ENCODE peak calls at places on chromosome 13, in six cellular contexts. One of them, this sample, is unnamed. For H3F3A, the result is how much of the 10 kb centered on the place peaks cover.

GRCh38 chr13:58324130-58324529 is 692.6 kb downstream of the PCDH17 start:
- DNase-seq in PC-3: no peak
- DNase-seq in GM23338: no peak
- DNase-seq in neural progenitor cell: no peak
- DNase-seq in MM.1S: no peak
- DNase-seq in PC-9: no peak
- DNase-seq in this sample: no peak

GRCh38 chr13:51807041-51807440 is 3.1 kb upstream of the DHRS12 start:
- DNase-seq in PC-9: no peak
- DNase-seq in neural progenitor cell: no peak
- DNase-seq in PC-3: no peak
- DNase-seq in MM.1S: no peak
- DNase-seq in GM23338: no peak
- DNase-seq in this sample: no peak

GRCh38 chr13:52744842-52745241 is 5.2 kb upstream of the CNMD start:
- DNase-seq in PC-3: no peak
- DNase-seq in GM23338: no peak
- DNase-seq in neural progenitor cell: no peak
- DNase-seq in PC-9: no peak
- DNase-seq in MM.1S: no peak
- DNase-seq in this sample: no peak

GRCh38 chr13:30607908-30608307 is 9.8 kb upstream of the USPL1 start:
- DNase-seq in GM23338: no peak
- DNase-seq in MM.1S: peak
- DNase-seq in neural progenitor cell: no peak
- DNase-seq in PC-9: no peak
- DNase-seq in PC-3: no peak
- DNase-seq in this sample: no peak

GRCh38 chr13:80305737-80306136 is 35.2 kb downstream of the SPRY2 start:
- DNase-seq in GM23338: no peak
- DNase-seq in PC-9: no peak
- DNase-seq in neural progenitor cell: no peak
- DNase-seq in PC-3: no peak
- DNase-seq in MM.1S: no peak
- DNase-seq in this sample: peak

GRCh38 chr13:85266331-85266730 is 532.9 kb downstream of the SLITRK6 start:
- DNase-seq in neural progenitor cell: no peak
- DNase-seq in PC-9: peak
- DNase-seq in GM23338: no peak
- DNase-seq in MM.1S: no peak
- DNase-seq in PC-3: peak
- DNase-seq in this sample: no peak

GRCh38 chr13:20990910-20991525 is 70.4 kb downstream of the LATS2 start:
- DNase-seq in GM23338: peak
- DNase-seq in neural progenitor cell: no peak
- DNase-seq in PC-3: no peak
- DNase-seq in MM.1S: no peak
- DNase-seq in PC-9: no peak
- DNase-seq in this sample: peak

GRCh38 chr13:94612050-94612449 is 10.4 kb downstream of the GPR180 start:
- DNase-seq in PC-9: no peak
- DNase-seq in neural progenitor cell: no peak
- DNase-seq in PC-3: no peak
- DNase-seq in MM.1S: no peak
- DNase-seq in GM23338: no peak
- DNase-seq in this sample: no peak

GRCh38 chr13:110239280-110240120 is 67.5 kb downstream of the COL4A1 start:
- DNase-seq in neural progenitor cell: no peak
- DNase-seq in PC-9: no peak
- DNase-seq in GM23338: no peak
- DNase-seq in MM.1S: no peak
- DNase-seq in PC-3: no peak
- DNase-seq in this sample: peak

GRCh38 chr13:99439850-99440604 is 61.2 kb upstream of the TM9SF2 start:
- DNase-seq in PC-9: no peak
- DNase-seq in MM.1S: no peak
- DNase-seq in PC-3: peak
- DNase-seq in neural progenitor cell: no peak
- DNase-seq in GM23338: no peak
- DNase-seq in this sample: no peak

GRCh38 chr13:28336193-28336657 is 158.7 kb downstream of the FLT1 start:
- DNase-seq in MM.1S: no peak
- DNase-seq in GM23338: no peak
- DNase-seq in PC-9: no peak
- DNase-seq in PC-3: no peak
- DNase-seq in neural progenitor cell: no peak
- DNase-seq in this sample: no peak

GRCh38 chr13:70339738-70340137 is 231.5 kb upstream of the KLHL1 start:
- DNase-seq in GM23338: peak
- DNase-seq in neural progenitor cell: peak
- DNase-seq in PC-9: peak
- DNase-seq in PC-3: peak
- DNase-seq in MM.1S: no peak
- DNase-seq in this sample: peak

GRCh38 chr13:28027070-28027469 is 38.6 kb upstream of the URAD start:
- DNase-seq in MM.1S: no peak
- DNase-seq in PC-3: no peak
- DNase-seq in GM23338: no peak
- DNase-seq in PC-9: no peak
- DNase-seq in neural progenitor cell: no peak
- DNase-seq in this sample: no peak

GRCh38 chr13:48954086-48954485 is 21.6 kb upstream of the FNDC3A start:
- DNase-seq in PC-9: no peak
- DNase-seq in GM23338: no peak
- DNase-seq in MM.1S: no peak
- DNase-seq in neural progenitor cell: no peak
- DNase-seq in PC-3: peak
- DNase-seq in this sample: peak

GRCh38 chr13:42054798-42055499 is 6.5 kb downstream of the DGKH start:
- DNase-seq in PC-9: no peak
- DNase-seq in neural progenitor cell: no peak
- DNase-seq in PC-3: no peak
- DNase-seq in GM23338: no peak
- DNase-seq in MM.1S: no peak
- DNase-seq in this sample: no peak

GRCh38 chr13:51317262-51317661 is 22.2 kb upstream of the SERPINE3 start:
- DNase-seq in PC-9: no peak
- DNase-seq in MM.1S: no peak
- DNase-seq in neural progenitor cell: no peak
- DNase-seq in GM23338: no peak
- DNase-seq in PC-3: peak
- DNase-seq in this sample: peak

GRCh38 chr13:59229861-59230260 is 933.9 kb downstream of the DIAPH3 start:
- DNase-seq in PC-3: no peak
- DNase-seq in MM.1S: no peak
- DNase-seq in neural progenitor cell: no peak
- DNase-seq in PC-9: no peak
- DNase-seq in GM23338: no peak
- DNase-seq in this sample: no peak

GRCh38 chr13:93066187-93066586 is 160.4 kb upstream of the GPC6 start:
- DNase-seq in MM.1S: no peak
- DNase-seq in PC-9: no peak
- DNase-seq in PC-3: peak
- DNase-seq in GM23338: no peak
- DNase-seq in neural progenitor cell: no peak
- DNase-seq in this sample: peak

GRCh38 chr13:106291006-106291405 is 244.5 kb downstream of the EFNB2 start:
- DNase-seq in GM23338: no peak
- DNase-seq in MM.1S: no peak
- DNase-seq in PC-9: peak
- DNase-seq in PC-3: peak
- DNase-seq in neural progenitor cell: no peak
- DNase-seq in this sample: peak

GRCh38 chr13:34076943-34077703 is 259.2 kb downstream of the RFC3 start:
- DNase-seq in MM.1S: peak
- DNase-seq in neural progenitor cell: peak
- DNase-seq in PC-9: no peak
- DNase-seq in PC-3: peak
- DNase-seq in GM23338: peak
- DNase-seq in this sample: peak

DNA sequence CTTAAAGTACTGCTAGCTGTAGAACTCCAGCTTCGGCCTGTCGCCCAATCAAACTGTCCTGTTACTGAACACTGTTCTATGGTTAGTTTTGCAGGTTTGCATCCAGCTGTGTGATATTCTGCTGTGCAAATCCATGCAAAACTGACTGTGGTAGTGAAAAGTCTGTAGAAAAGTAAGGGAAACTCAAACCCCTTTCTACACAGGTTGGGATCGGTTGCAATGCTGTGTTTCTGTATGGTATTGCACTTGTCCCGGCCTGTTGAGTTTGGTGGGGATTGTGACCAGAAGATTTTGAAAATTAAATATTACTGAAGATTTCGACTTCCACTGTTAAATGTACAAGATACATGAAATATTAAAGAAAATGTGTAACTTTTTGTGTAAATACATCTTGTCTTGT is 3.6 kb downstream of the MIR17HG start:
- DNase-seq in PC-3: no peak
- DNase-seq in neural progenitor cell: no peak
- DNase-seq in MM.1S: no peak
- DNase-seq in GM23338: no peak
- DNase-seq in PC-9: no peak
- DNase-seq in this sample: no peak
- H3F3A ChIP-seq in PC-3: under half
- H3F3A ChIP-seq in neural progenitor cell: half or more
- H3F3A ChIP-seq in MM.1S: under half
- H3F3A ChIP-seq in GM23338: under half
- H3F3A ChIP-seq in PC-9: half or more
- H3F3A ChIP-seq in this sample: under half

GRCh38 chr13:112894673-112895481 is 74.1 kb upstream of the MCF2L start:
- DNase-seq in PC-3: no peak
- DNase-seq in neural progenitor cell: peak
- DNase-seq in GM23338: peak
- DNase-seq in MM.1S: no peak
- DNase-seq in PC-9: no peak
- DNase-seq in this sample: no peak
- H3K4me3 ChIP-seq in PC-3: peak
- H3K4me3 ChIP-seq in neural progenitor cell: peak
- H3K4me3 ChIP-seq in GM23338: peak
- H3K4me3 ChIP-seq in MM.1S: peak
- H3K4me3 ChIP-seq in PC-9: peak
- H3K4me3 ChIP-seq in this sample: no peak

DNA sequence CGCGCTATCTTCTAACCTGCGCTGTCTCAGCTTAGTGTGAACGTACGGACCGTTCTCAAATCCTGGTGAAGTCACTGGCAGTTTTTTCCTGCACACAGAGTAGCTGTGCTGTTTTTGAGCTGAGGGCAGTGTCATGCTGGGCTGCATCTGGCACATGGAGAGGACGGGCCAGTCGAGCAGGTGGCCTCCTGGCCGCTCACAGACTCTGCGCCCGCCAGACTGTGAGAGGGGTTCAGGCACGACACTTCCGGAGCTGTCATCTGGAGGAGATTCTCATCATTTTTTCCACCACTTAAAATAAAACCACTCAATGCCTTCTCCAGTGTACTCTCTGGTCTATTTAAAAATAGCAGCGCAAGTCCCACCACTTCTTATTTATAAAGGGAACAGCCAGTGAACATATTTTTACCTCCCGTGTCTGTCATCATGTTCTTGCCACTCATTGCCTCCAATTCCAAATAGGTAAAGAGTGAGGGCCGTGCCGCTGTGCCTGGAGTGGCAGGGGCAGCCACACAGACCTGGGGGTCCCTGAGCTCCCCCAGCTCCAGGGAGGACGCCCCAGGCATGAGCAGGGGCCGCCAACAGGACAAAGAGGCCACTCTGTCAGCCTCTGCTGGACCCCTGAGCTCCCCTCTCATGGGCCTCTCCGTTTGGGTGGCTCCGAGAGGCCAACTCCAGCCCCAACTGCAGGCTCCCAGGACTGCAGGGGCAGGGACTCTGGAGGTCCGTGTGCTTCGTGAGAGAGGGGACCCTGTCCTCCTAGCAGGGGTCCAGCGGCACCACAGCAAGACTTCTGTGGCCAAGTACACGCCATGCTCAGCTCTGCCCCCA is 36.9 kb upstream of the GRTP1 start:
- DNase-seq in GM23338: no peak
- DNase-seq in PC-3: no peak
- DNase-seq in MM.1S: no peak
- DNase-seq in neural progenitor cell: no peak
- DNase-seq in PC-9: no peak
- DNase-seq in this sample: no peak
- TF ChIP-seq EZH2 in GM23338: no peak
- TF ChIP-seq EZH2 in PC-3: no peak
- TF ChIP-seq EZH2 in MM.1S: no peak
- TF ChIP-seq EZH2 in neural progenitor cell: no peak
- TF ChIP-seq EZH2 in PC-9: no peak
- TF ChIP-seq EZH2 in this sample: no peak

DNA sequence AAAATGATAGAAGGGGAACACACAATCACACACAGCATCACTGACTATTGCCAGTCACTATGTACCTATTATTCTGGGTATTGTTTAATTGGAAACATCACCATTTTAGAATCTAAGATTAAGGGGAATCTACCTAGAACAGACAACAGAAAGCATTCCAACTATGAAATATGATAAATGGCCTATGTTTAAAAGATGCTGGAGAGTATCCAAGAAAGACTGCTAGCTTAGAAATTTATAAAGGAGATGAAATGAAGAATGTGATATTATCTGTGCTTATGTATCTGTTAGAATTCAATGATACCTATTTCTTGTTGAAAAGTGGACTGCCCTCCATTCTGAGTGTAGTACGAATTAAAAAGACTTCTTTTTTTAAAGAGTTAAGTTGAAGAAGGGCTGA is 50.5 kb downstream of the KCNRG start:
- DNase-seq in MM.1S: no peak
- DNase-seq in PC-9: no peak
- DNase-seq in GM23338: no peak
- DNase-seq in neural progenitor cell: no peak
- DNase-seq in PC-3: no peak
- DNase-seq in this sample: no peak
- H3F3A ChIP-seq in MM.1S: under half
- H3F3A ChIP-seq in PC-9: under half
- H3F3A ChIP-seq in GM23338: under half
- H3F3A ChIP-seq in neural progenitor cell: under half
- H3F3A ChIP-seq in PC-3: under half
- H3F3A ChIP-seq in this sample: under half

DNA sequence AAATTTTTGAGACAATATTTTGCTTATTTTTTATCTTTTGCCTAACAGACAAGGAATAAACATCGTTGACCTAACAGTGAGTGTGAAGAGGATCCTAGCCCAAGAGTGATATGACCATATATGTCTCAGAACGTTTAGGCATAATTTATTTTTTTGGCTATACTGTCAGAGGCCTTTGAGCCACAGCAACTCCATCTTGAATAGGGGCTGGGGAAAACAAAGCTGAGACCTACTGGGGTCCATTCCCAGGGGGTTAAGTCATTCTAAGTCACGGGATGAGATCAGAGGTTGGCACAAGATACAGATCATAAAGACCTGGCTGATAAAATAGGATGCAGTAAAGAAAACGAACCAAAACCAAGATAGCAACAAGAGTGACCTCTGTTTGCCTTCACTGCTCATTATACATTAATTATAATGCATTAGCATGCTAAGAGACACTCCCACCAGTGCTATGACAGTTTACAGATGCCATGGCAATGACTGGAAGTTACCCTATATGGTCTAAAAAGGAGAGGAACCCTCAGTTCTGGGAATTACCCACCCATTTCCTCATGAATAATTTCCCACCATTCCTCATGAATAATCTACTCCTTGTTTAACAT is 510.8 kb upstream of the PCDH9 start:
- DNase-seq in neural progenitor cell: no peak
- DNase-seq in PC-9: no peak
- DNase-seq in GM23338: peak
- DNase-seq in MM.1S: no peak
- DNase-seq in PC-3: no peak
- DNase-seq in this sample: no peak
- H3K4me3 ChIP-seq in neural progenitor cell: no peak
- H3K4me3 ChIP-seq in PC-9: no peak
- H3K4me3 ChIP-seq in GM23338: no peak
- H3K4me3 ChIP-seq in MM.1S: no peak
- H3K4me3 ChIP-seq in PC-3: no peak
- H3K4me3 ChIP-seq in this sample: no peak

GRCh38 chr13:114304346-114305034 is 9.8 kb upstream of the CHAMP1 start:
- DNase-seq in GM23338: no peak
- DNase-seq in neural progenitor cell: no peak
- DNase-seq in PC-3: no peak
- DNase-seq in PC-9: no peak
- DNase-seq in MM.1S: no peak
- DNase-seq in this sample: no peak
- TF ChIP-seq EZH2 in GM23338: no peak
- TF ChIP-seq EZH2 in neural progenitor cell: no peak
- TF ChIP-seq EZH2 in PC-3: no peak
- TF ChIP-seq EZH2 in PC-9: no peak
- TF ChIP-seq EZH2 in MM.1S: no peak
- TF ChIP-seq EZH2 in this sample: no peak

This sample was measured in GM23248.